ENCODE peak calls at places on chromosome 1, in five cellular contexts. E is GM20000, G is RWPE1, J is GM12865, H is upper lobe of right lung. Z is an unnamed sample.
A peak's percentile ranks its signal among the peaks of the same experiment; 100 is the strongest.

GRCh38 chr1:111205724-111206070 is 5.3 kb upstream of the DENND2D start:
- DNase-seq in E (no peak), H (no peak), G (no peak), J (peak; percentile 10), Z (peak; percentile 40)

GRCh38 chr1:77927414-77927813 is 39.0 kb downstream of the NEXN start:
- DNase-seq in H (no peak), G (no peak), J (peak; percentile 38), E (no peak), Z (no peak)

GRCh38 chr1:30042438-30043147 is 680.8 kb downstream of the MATN1 start:
- DNase-seq in J (no peak), H (peak; percentile 40), G (no peak), E (no peak), Z (no peak)

GRCh38 chr1:53685272-53686051 is 53.5 kb downstream of the GLIS1 start:
- DNase-seq in G (no peak), E (no peak), H (no peak), J (no peak), Z (no peak)

GRCh38 chr1:202237052-202237451 is 43.5 kb downstream of the LGR6 start:
- DNase-seq in E (peak; percentile 56), J (peak; percentile 48), H (peak; percentile 65), G (peak; percentile 83), Z (peak; percentile 81)

GRCh38 chr1:29465755-29466154 is 229.4 kb downstream of the PTPRU start:
- DNase-seq in E (no peak), H (no peak), G (peak; percentile 42), J (no peak), Z (peak; percentile 59)

GRCh38 chr1:172089768-172090510 is 248.6 kb downstream of the DNM3 start:
- DNase-seq in J (peak; percentile 77), G (peak; percentile 36), H (peak; percentile 81), E (peak; percentile 42), Z (peak; percentile 79)

GRCh38 chr1:197911857-197912696 is 5.1 kb upstream of the LHX9 start:
- DNase-seq in H (no peak), E (no peak), J (no peak), G (peak; percentile 53), Z (peak; percentile 38)

GRCh38 chr1:23369335-23370013 is at the start of gene ZNF436:
- DNase-seq in G (no peak), J (peak; percentile 41), H (peak; percentile 70), E (peak; percentile 32), Z (peak; percentile 72)

GRCh38 chr1:18922848-18923475 is 20.6 kb upstream of the ALDH4A1 start:
- DNase-seq in G (no peak), E (no peak), H (no peak), J (no peak), Z (peak; percentile 66)

GRCh38 chr1:161952603-161953172 is 71.0 kb downstream of the OLFML2B start:
- DNase-seq in H (no peak), E (no peak), J (no peak), G (no peak), Z (no peak)

GRCh38 chr1:60423181-60423780 is 349.7 kb upstream of the C1orf87 start:
- DNase-seq in G (no peak), J (no peak), H (no peak), E (no peak), Z (no peak)

GRCh38 chr1:205593532-205593931 is 38.3 kb downstream of the ELK4 start:
- DNase-seq in E (peak; percentile 54), J (peak; percentile 69), G (no peak), H (no peak), Z (no peak)

GRCh38 chr1:234007684-234008083 is 103.2 kb downstream of the SLC35F3 start:
- DNase-seq in H (no peak), G (no peak), J (no peak), E (no peak), Z (no peak)

DNA sequence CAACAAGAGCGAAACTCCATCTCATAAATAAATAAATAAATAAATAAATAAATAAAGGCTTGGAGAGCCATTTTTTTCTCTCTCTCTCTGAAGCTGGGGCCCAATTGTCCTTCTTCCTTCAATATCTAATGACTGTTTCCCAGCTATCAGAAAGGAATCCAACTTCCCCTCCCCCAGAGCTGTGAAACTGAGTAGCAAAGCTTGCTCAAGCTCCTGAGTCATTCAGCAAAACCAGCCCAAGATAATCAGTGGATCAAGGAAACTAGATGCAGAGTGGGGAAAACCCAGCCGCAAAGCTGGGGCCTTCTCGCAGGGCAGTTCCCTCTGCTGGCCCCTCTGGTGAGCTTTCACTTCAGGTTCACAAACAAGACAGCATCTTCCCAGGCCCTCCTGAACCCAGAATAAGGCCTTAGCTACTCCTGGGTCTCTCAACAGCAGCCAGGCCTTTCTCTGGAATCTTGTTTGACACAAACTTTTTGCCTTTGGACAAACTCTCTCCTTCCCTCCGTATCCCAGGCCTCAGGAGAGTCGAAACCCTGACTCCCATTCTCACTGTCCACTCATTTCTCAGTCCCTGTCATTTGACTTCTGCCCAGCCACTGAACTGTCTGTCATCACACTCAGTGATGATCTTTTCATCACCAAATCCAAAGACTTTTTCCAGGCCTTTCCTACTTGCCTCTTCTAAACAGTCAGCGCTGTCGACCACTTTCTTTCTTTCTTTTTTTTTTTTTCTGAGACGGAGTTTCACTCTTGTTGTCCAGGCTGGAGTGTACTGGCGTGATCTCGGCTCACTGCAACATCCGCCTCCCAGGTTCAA is 18.0 kb upstream of the PTP4A2 start:
- DNase-seq in E (peak; percentile 77), G (peak; percentile 91), H (peak; percentile 85), J (peak; percentile 97), Z (peak; percentile 99)
- TF ChIP-seq CTCF in E (no peak), G (no peak), H (peak; percentile 45), J (peak; percentile 29), Z (no peak)

DNA sequence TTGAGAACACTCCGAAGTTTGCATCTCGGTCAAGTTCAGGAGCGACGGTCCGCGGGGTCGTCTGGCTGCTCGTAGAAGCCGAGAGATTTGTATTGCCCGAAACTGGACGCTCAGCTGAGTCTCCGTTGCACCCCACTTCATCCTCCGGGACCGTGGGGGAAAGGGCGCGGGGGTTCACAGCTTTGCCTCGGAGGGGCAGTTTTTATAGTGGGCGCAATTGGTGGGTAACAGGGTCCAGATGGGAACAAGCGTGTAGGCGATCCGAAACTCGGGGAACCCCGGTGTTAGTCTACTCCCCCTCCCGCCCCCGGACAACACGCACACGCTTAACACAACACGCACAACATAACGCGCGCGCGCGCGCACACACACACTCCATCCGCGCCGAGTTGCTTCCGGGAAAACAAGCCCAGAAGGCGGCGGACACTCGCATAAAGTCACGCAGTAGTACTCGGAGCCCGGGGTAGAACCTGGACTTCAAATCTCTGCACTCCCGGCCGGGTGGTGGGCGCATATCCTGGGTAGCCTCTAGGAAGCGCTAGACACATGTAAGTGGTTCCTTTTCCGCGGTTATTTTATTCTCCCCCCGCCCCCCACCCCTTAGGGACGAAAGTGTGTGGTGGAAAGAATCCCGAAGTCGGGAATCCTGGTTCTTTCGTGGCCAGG is 1.0 kb upstream of the JUN start:
- DNase-seq in G (peak; percentile 83), J (peak; percentile 88), E (peak; percentile 55), H (peak; percentile 94), Z (peak; percentile 85)
- TF ChIP-seq CTCF in G (peak; percentile 76), J (peak; percentile 53), E (peak; percentile 48), H (peak; percentile 64), Z (peak; percentile 82)

GRCh38 chr1:115183158-115183557 is 93.9 kb upstream of the TSPAN2 start:
- DNase-seq in E (no peak), G (no peak), J (no peak), H (no peak), Z (no peak)
- TF ChIP-seq CTCF in E (no peak), G (no peak), J (no peak), H (no peak), Z (no peak)

DNA sequence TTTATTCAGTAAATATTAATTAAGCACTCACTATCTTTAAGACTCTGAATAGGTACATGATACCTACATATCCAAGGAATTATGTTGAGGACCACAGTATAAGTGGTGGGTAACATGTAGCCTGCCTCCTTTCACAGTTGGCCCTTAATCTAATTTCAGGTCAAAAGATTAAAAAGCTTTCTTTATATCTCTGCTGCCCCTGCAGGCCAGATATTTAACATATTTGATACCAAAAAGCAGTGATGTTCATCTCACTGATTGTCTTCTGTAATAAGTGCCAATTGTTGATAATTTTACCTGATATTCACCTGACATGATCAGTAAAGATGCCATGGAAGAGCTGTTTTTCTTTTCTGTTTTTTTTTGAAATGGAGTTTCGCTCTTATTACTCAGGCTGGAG is 36.5 kb downstream of the RLF start:
- DNase-seq in E (no peak), H (no peak), G (no peak), J (no peak), Z (no peak)
- TF ChIP-seq CTCF in E (no peak), H (peak; percentile 10), G (peak; percentile 10), J (peak; percentile 15), Z (peak; percentile 23)

GRCh38 chr1:75908717-75909152 is 23.5 kb downstream of the ASB17 start:
- DNase-seq in H (no peak), J (peak; percentile 72), G (peak; percentile 17), E (peak; percentile 17), Z (peak; percentile 72)
- TF ChIP-seq CTCF in H (no peak), J (peak; percentile 57), G (peak; percentile 42), E (peak; percentile 41), Z (peak; percentile 63)

GRCh38 chr1:225748479-225748878 is 29.1 kb upstream of the SRP9 start:
- DNase-seq in H (no peak), J (no peak), E (no peak), G (no peak), Z (no peak)

GRCh38 chr1:225744745-225745144 is 32.9 kb upstream of the SRP9 start:
- DNase-seq in J (no peak), E (no peak), G (no peak), H (no peak), Z (no peak)

GRCh38 chr1:225745231-225745630 is 32.4 kb upstream of the SRP9 start:
- DNase-seq in E (no peak), H (no peak), J (no peak), G (no peak), Z (no peak)

GRCh38 chr1:225747566-225747965 is 30.1 kb upstream of the SRP9 start:
- DNase-seq in H (no peak), E (no peak), G (no peak), J (no peak), Z (peak; percentile 81)

DNA sequence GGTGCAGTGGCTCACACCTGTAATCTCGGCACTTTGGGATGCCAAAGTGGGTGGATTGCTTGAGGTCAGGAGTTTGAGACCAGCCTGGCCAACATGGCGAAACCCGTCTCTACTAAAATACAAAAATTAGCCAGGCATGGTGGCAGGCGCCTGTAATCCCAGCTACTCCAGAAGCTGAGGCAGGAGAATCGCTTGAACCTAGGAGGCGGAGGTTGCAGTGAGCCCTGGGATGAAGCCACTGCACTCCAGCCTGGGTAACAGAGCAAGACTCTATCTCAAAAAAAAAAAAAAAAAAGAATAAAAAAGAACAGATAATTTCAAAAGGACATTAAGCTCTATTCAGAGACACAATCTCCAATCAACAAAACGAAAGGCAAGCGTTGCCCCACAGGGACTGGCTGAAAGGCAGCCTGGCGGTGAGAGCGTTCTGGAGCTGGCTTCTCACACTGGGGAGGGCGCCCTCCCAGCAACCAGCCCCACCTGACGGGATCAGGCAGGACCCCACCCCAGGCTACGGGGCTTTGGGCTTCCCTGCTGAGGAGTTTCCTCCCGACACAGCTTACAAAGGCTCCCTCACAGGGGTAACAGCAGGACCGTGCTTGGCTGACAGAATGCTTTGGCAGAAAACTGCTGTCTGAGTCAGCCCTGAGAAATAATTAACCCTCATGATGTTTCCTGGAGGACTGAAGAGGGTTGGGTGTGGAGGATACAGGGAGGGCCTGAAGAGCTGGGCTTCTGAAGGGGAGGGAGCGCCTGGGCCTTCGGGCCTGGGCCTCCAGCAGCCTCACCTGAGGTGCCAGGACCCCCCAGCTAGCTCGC is 31.1 kb upstream of the SRP9 start:
- DNase-seq in J (no peak), E (no peak), H (peak; percentile 72), G (peak; percentile 90), Z (peak; percentile 98)
- TF ChIP-seq CTCF in J (no peak), E (no peak), H (no peak), G (no peak), Z (no peak)

Z was measured in MCF 10A.